ENCODE peak calls at places on chromosomes 3 and 15, in four cellular contexts. One of them, this sample, is unnamed.
A peak's percentile ranks its signal among the peaks of the same experiment; 100 is the strongest.

GRCh38 chr3:30124435-30125390 is 481.7 kb upstream of the TGFBR2 start:
- DNase-seq in PC-3: peak; percentile 42
- DNase-seq in transverse colon: no peak
- DNase-seq in right atrium auricular region: no peak
- DNase-seq in this sample: no peak

GRCh38 chr15:78977091-78977571 is 32.3 kb upstream of the CTSH start:
- DNase-seq in PC-3: no peak
- DNase-seq in transverse colon: no peak
- DNase-seq in right atrium auricular region: no peak
- DNase-seq in this sample: no peak

GRCh38 chr3:134328846-134329245 is 45.4 kb downstream of the AMOTL2 start:
- DNase-seq in PC-3: no peak
- DNase-seq in transverse colon: no peak
- DNase-seq in right atrium auricular region: no peak
- DNase-seq in this sample: peak; percentile 59

GRCh38 chr3:134326760-134327593 is 47.3 kb downstream of the AMOTL2 start:
- DNase-seq in PC-3: peak; percentile 87
- DNase-seq in transverse colon: no peak
- DNase-seq in right atrium auricular region: peak; percentile 82
- DNase-seq in this sample: peak; percentile 98

GRCh38 chr3:43581343-43581742 is 40.5 kb downstream of the ANO10 start:
- DNase-seq in PC-3: peak; percentile 4
- DNase-seq in transverse colon: no peak
- DNase-seq in right atrium auricular region: no peak
- DNase-seq in this sample: no peak

GRCh38 chr3:150319900-150320299 is 88.2 kb upstream of the TSC22D2 start:
- DNase-seq in PC-3: peak; percentile 98
- DNase-seq in transverse colon: no peak
- DNase-seq in right atrium auricular region: no peak
- DNase-seq in this sample: peak; percentile 65

GRCh38 chr3:33096103-33096868 is 660 bp downstream of the GLB1 start:
- DNase-seq in PC-3: peak; percentile 28
- DNase-seq in transverse colon: peak; percentile 67
- DNase-seq in right atrium auricular region: no peak
- DNase-seq in this sample: peak; percentile 41

GRCh38 chr15:79811406-79812405 is 85.1 kb downstream of the MTHFS start:
- DNase-seq in PC-3: no peak
- DNase-seq in transverse colon: peak; percentile 14
- DNase-seq in right atrium auricular region: peak; percentile 72
- DNase-seq in this sample: peak; percentile 85

GRCh38 chr3:194938845-194939531 is 253.3 kb downstream of the FAM43A start:
- DNase-seq in PC-3: no peak
- DNase-seq in transverse colon: peak; percentile 37
- DNase-seq in right atrium auricular region: peak; percentile 66
- DNase-seq in this sample: peak; percentile 83

GRCh38 chr3:188431553-188431952 is 277.6 kb downstream of the LPP start:
- DNase-seq in PC-3: peak; percentile 84
- DNase-seq in transverse colon: no peak
- DNase-seq in right atrium auricular region: no peak
- DNase-seq in this sample: no peak

GRCh38 chr15:83446904-83447708 is at the start of gene SH3GL3:
- DNase-seq in PC-3: peak; percentile 81
- DNase-seq in transverse colon: peak; percentile 49
- DNase-seq in right atrium auricular region: peak; percentile 83
- DNase-seq in this sample: peak; percentile 85

GRCh38 chr3:158725348-158725966 is 6.8 kb downstream of the RARRES1 start:
- DNase-seq in PC-3: peak; percentile 94
- DNase-seq in transverse colon: peak; percentile 47
- DNase-seq in right atrium auricular region: peak; percentile 87
- DNase-seq in this sample: peak; percentile 97
- H3K4me3 ChIP-seq in PC-3: no peak overlapping the region
- H3K4me3 ChIP-seq in transverse colon: no peak overlapping the region
- H3K4me3 ChIP-seq in right atrium auricular region: no peak overlapping the region
- H3K4me3 ChIP-seq in this sample: no peak overlapping the region

GRCh38 chr3:49120096-49120437 is 556 bp downstream of the USP19 start:
- DNase-seq in PC-3: no peak
- DNase-seq in transverse colon: no peak
- DNase-seq in right atrium auricular region: no peak
- DNase-seq in this sample: no peak
- H3K36me3 ChIP-seq in PC-3: peaks cover 40% of the 10 kb centered on the region
- H3K36me3 ChIP-seq in transverse colon: peaks cover 7% of the 10 kb centered on the region
- H3K36me3 ChIP-seq in right atrium auricular region: peaks cover 79% of the 10 kb centered on the region
- H3K36me3 ChIP-seq in this sample: peaks cover 6% of the 10 kb centered on the region

GRCh38 chr15:74430510-74430951 is 3.2 kb downstream of the SEMA7A start:
- DNase-seq in PC-3: no peak
- DNase-seq in transverse colon: no peak
- DNase-seq in right atrium auricular region: no peak
- DNase-seq in this sample: no peak
- H3K4me3 ChIP-seq in PC-3: peak overlapping the region; percentile 94
- H3K4me3 ChIP-seq in transverse colon: no peak overlapping the region
- H3K4me3 ChIP-seq in right atrium auricular region: no peak overlapping the region
- H3K4me3 ChIP-seq in this sample: no peak overlapping the region

GRCh38 chr3:183743231-183743630 is 45.6 kb downstream of the YEATS2 start:
- DNase-seq in PC-3: no peak
- DNase-seq in transverse colon: no peak
- DNase-seq in right atrium auricular region: no peak
- DNase-seq in this sample: no peak

DNA sequence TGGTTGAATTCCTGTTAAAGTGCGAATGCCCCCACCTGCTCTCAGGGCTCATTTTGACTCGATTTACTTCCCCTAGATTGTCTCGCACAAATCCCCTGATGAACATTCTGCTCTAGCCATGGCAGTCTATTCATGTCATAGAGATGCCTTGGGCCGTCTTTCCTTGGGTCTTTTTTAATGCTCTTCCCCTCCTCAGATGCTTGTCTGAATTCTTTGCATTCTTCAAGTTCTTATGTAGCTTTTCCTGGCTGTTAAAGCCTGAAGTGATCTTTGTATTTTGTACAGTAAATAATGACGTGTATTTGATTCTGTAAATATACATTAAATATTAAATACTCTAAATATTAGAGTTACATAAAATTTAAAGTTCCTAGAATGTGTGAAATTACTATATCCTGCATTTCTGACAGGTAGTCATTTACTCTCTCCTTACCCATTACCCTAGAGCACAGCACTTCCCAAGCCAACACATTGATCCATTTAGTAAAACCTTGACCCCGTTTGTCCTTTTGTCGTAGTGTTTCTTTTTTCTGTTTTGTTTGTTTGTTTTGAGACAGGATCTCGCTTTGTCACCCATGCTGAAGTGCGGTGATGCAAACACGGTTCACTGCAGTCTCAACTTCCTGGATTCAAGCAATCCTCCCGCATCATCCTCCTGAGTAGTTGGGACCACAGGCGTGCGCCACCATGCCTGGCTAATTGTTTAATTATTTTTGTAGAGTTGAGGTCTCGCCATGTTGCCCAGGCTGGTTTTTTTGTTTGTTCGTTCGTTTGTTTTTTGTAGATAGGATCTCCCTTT is 47.9 kb downstream of the YEATS2 start:
- DNase-seq in PC-3: peak; percentile 18
- DNase-seq in transverse colon: no peak
- DNase-seq in right atrium auricular region: no peak
- DNase-seq in this sample: no peak
- H3K36me3 ChIP-seq in PC-3: peaks cover 20% of the 10 kb centered on the region
- H3K36me3 ChIP-seq in transverse colon: no peaks in the 10 kb centered on the region
- H3K36me3 ChIP-seq in right atrium auricular region: peaks cover 20% of the 10 kb centered on the region
- H3K36me3 ChIP-seq in this sample: peaks cover 81% of the 10 kb centered on the region

DNA sequence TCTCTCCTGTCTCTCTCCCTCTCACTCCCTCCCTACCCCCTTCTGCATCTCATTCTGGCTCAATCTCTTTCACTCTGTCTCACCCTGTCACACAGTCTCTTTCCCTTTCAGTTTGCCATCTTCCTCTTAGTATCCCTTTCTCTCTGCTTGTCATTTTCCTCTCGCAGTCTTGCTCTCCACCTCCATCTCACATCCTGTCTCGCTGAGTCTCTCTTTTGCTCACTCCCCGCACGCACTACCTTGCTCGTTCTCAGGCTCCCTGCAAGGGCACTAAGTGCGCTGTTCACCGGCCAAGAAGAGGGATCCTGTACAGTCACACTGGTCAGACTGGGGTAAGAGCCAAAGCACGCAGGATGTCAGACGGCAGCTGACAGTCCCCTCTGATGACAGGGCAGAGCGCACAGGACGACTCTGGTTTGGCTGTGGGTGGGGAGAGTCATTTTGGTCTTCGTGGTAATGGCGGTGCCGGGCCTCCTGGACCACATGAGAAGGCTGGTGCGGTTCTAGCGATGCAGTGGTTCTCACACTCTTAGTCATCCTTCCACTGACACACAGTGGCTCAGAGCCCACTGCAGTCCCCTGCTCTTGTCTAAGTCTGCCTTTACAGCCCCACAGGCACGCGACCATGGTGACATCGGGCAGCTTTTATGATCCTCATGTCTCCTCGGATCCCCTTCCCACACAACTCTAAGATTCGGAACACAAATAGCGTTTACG is 356.8 kb downstream of the FOXP1 start:
- DNase-seq in PC-3: no peak
- DNase-seq in transverse colon: peak; percentile 19
- DNase-seq in right atrium auricular region: no peak
- DNase-seq in this sample: peak; percentile 23
- H3K4me3 ChIP-seq in PC-3: no peak overlapping the region
- H3K4me3 ChIP-seq in transverse colon: no peak overlapping the region
- H3K4me3 ChIP-seq in right atrium auricular region: peak overlapping the region; percentile 19
- H3K4me3 ChIP-seq in this sample: no peak overlapping the region

GRCh38 chr3:98890960-98891910 is 10.3 kb downstream of the DCBLD2 start:
- DNase-seq in PC-3: no peak
- DNase-seq in transverse colon: no peak
- DNase-seq in right atrium auricular region: no peak
- DNase-seq in this sample: no peak

GRCh38 chr3:98894791-98895576 is 6.5 kb downstream of the DCBLD2 start:
- DNase-seq in PC-3: no peak
- DNase-seq in transverse colon: no peak
- DNase-seq in right atrium auricular region: no peak
- DNase-seq in this sample: no peak

GRCh38 chr3:98893740-98894139 is 7.8 kb downstream of the DCBLD2 start:
- DNase-seq in PC-3: no peak
- DNase-seq in transverse colon: no peak
- DNase-seq in right atrium auricular region: no peak
- DNase-seq in this sample: no peak

GRCh38 chr3:98890181-98890882 is 11.2 kb downstream of the DCBLD2 start:
- DNase-seq in PC-3: no peak
- DNase-seq in transverse colon: no peak
- DNase-seq in right atrium auricular region: no peak
- DNase-seq in this sample: no peak

DNA sequence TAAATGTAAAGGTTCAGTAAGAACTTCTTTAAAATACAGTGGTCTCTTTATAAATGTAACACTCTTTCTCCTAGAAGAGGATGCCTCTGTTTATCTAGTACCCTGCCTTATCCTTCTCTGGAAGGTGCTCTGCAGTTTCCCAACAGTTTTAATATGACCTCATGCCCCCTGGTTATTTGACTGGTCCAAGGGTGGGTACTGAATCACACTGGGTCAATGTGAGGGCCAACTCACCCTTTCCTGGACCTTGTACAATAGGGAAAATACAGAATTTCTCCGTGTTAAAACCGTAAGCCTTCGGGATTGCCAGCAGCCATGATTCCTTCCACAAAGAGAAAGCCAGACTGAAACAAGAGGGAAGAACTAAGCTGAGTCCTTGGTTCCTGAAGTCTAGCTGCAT is 9.2 kb downstream of the DCBLD2 start:
- DNase-seq in PC-3: no peak
- DNase-seq in transverse colon: no peak
- DNase-seq in right atrium auricular region: no peak
- DNase-seq in this sample: no peak
- H3K36me3 ChIP-seq in PC-3: peaks cover 89% of the 10 kb centered on the region
- H3K36me3 ChIP-seq in transverse colon: no peaks in the 10 kb centered on the region
- H3K36me3 ChIP-seq in right atrium auricular region: no peaks in the 10 kb centered on the region
- H3K36me3 ChIP-seq in this sample: peaks cover 12% of the 10 kb centered on the region

GRCh38 chr15:42591238-42591936 is 16.0 kb downstream of the STARD9 start:
- DNase-seq in PC-3: peak; percentile 68
- DNase-seq in transverse colon: no peak
- DNase-seq in right atrium auricular region: no peak
- DNase-seq in this sample: no peak
- H3K4me3 ChIP-seq in PC-3: no peak overlapping the region
- H3K4me3 ChIP-seq in transverse colon: no peak overlapping the region
- H3K4me3 ChIP-seq in right atrium auricular region: no peak overlapping the region
- H3K4me3 ChIP-seq in this sample: no peak overlapping the region

DNA sequence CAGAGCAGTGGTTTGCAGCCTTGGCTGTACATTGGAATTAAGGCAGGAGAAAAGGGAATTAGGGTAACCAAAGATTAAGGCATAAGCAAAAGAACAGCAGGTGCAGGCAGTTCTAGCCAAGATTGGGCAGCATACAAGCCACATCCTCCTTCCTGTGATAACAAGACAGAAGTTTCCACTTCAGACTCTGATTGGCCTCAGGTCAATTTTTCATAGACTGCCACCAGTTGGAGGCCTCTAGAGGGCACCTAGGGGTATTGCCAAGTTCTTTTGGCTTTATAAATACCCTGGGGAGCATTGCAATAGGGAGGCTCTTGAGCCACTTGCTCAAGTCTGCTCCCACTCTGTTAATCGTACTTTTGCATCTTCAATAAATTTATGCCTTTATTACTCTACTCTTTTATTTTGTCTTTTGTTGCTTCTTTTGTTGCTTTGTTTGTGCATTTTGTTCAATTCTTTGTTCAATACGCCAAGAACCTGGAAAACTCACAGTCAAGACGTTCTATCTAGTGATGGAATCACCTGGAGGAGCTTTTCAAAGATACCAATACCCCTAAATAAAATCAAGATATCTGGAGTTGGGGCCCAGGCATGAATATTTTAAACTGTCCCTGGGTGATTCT is 32.2 kb upstream of the FMN1 start:
- DNase-seq in PC-3: peak; percentile 81
- DNase-seq in transverse colon: peak; percentile 33
- DNase-seq in right atrium auricular region: no peak
- DNase-seq in this sample: peak; percentile 16
- H3K36me3 ChIP-seq in PC-3: no peaks in the 10 kb centered on the region
- H3K36me3 ChIP-seq in transverse colon: no peaks in the 10 kb centered on the region
- H3K36me3 ChIP-seq in right atrium auricular region: no peaks in the 10 kb centered on the region
- H3K36me3 ChIP-seq in this sample: no peaks in the 10 kb centered on the region

GRCh38 chr3:15795563-15796308 is 2.0 kb downstream of the ANKRD28 start:
- DNase-seq in PC-3: peak; percentile 53
- DNase-seq in transverse colon: no peak
- DNase-seq in right atrium auricular region: no peak
- DNase-seq in this sample: no peak
- H3K4me3 ChIP-seq in PC-3: peak overlapping the region; percentile 68
- H3K4me3 ChIP-seq in transverse colon: peak overlapping the region; percentile 32
- H3K4me3 ChIP-seq in right atrium auricular region: peak overlapping the region; percentile 13
- H3K4me3 ChIP-seq in this sample: peak overlapping the region; percentile 52

GRCh38 chr15:52370010-52370409 is 74.4 kb upstream of the MYO5C start:
- DNase-seq in PC-3: peak; percentile 78
- DNase-seq in transverse colon: peak; percentile 41
- DNase-seq in right atrium auricular region: no peak
- DNase-seq in this sample: no peak
- H3K36me3 ChIP-seq in PC-3: peaks cover 14% of the 10 kb centered on the region
- H3K36me3 ChIP-seq in transverse colon: no peaks in the 10 kb centered on the region
- H3K36me3 ChIP-seq in right atrium auricular region: peaks cover 68% of the 10 kb centered on the region
- H3K36me3 ChIP-seq in this sample: no peaks in the 10 kb centered on the region